ENCODE peak calls at places on chromosomes 3 and 15, in six cellular contexts. One of them, this sample, is unnamed.

GRCh38 chr3:189914799-189915198 is 205.9 kb downstream of the P3H2 start:
- DNase-seq in transverse colon: no peak
- DNase-seq in fibroblast of villous mesenchyme: peak; percentile 84
- DNase-seq in activated CD4-positive, alpha-beta memory T cell treated with anti-CD3 and anti-CD28 coated beads for 36 hours: no peak
- DNase-seq in NCI-H1694: no peak
- DNase-seq in stimulated activated CD4-positive, alpha-beta T cell treated with anti-CD3 and anti-CD28 coated beads, Interleukin-2, amount 100 ng/mL, for 48 hours: no peak
- DNase-seq in this sample: no peak

GRCh38 chr3:5011555-5012256 is 32.5 kb downstream of the BHLHE40 start:
- DNase-seq in transverse colon: no peak
- DNase-seq in fibroblast of villous mesenchyme: no peak
- DNase-seq in activated CD4-positive, alpha-beta memory T cell treated with anti-CD3 and anti-CD28 coated beads for 36 hours: no peak
- DNase-seq in NCI-H1694: no peak
- DNase-seq in stimulated activated CD4-positive, alpha-beta T cell treated with anti-CD3 and anti-CD28 coated beads, Interleukin-2, amount 100 ng/mL, for 48 hours: no peak
- DNase-seq in this sample: no peak

GRCh38 chr15:67003586-67003985 is 61.8 kb upstream of the SMAD3 start:
- DNase-seq in transverse colon: no peak
- DNase-seq in fibroblast of villous mesenchyme: no peak
- DNase-seq in activated CD4-positive, alpha-beta memory T cell treated with anti-CD3 and anti-CD28 coated beads for 36 hours: no peak
- DNase-seq in NCI-H1694: no peak
- DNase-seq in stimulated activated CD4-positive, alpha-beta T cell treated with anti-CD3 and anti-CD28 coated beads, Interleukin-2, amount 100 ng/mL, for 48 hours: no peak
- DNase-seq in this sample: no peak

GRCh38 chr3:138686771-138687221 is 78.2 kb downstream of the FAIM start:
- DNase-seq in transverse colon: no peak
- DNase-seq in fibroblast of villous mesenchyme: peak; percentile 90
- DNase-seq in activated CD4-positive, alpha-beta memory T cell treated with anti-CD3 and anti-CD28 coated beads for 36 hours: no peak
- DNase-seq in NCI-H1694: no peak
- DNase-seq in stimulated activated CD4-positive, alpha-beta T cell treated with anti-CD3 and anti-CD28 coated beads, Interleukin-2, amount 100 ng/mL, for 48 hours: no peak
- DNase-seq in this sample: no peak

GRCh38 chr15:70569139-70569717 is 194.1 kb downstream of the UACA start:
- DNase-seq in transverse colon: no peak
- DNase-seq in fibroblast of villous mesenchyme: peak; percentile 88
- DNase-seq in activated CD4-positive, alpha-beta memory T cell treated with anti-CD3 and anti-CD28 coated beads for 36 hours: no peak
- DNase-seq in NCI-H1694: no peak
- DNase-seq in stimulated activated CD4-positive, alpha-beta T cell treated with anti-CD3 and anti-CD28 coated beads, Interleukin-2, amount 100 ng/mL, for 48 hours: no peak
- DNase-seq in this sample: peak; percentile 55

GRCh38 chr15:69092159-69092558 is 68.3 kb upstream of the GLCE start:
- DNase-seq in transverse colon: no peak
- DNase-seq in fibroblast of villous mesenchyme: peak; percentile 33
- DNase-seq in activated CD4-positive, alpha-beta memory T cell treated with anti-CD3 and anti-CD28 coated beads for 36 hours: no peak
- DNase-seq in NCI-H1694: no peak
- DNase-seq in stimulated activated CD4-positive, alpha-beta T cell treated with anti-CD3 and anti-CD28 coated beads, Interleukin-2, amount 100 ng/mL, for 48 hours: no peak
- DNase-seq in this sample: no peak

GRCh38 chr3:188085596-188086560 is 68.1 kb upstream of the LPP start:
- DNase-seq in transverse colon: no peak
- DNase-seq in fibroblast of villous mesenchyme: no peak
- DNase-seq in activated CD4-positive, alpha-beta memory T cell treated with anti-CD3 and anti-CD28 coated beads for 36 hours: no peak
- DNase-seq in NCI-H1694: no peak
- DNase-seq in stimulated activated CD4-positive, alpha-beta T cell treated with anti-CD3 and anti-CD28 coated beads, Interleukin-2, amount 100 ng/mL, for 48 hours: no peak
- DNase-seq in this sample: no peak

GRCh38 chr15:67520976-67521769 is at the start of gene C15orf61:
- DNase-seq in transverse colon: peak; percentile 93
- DNase-seq in fibroblast of villous mesenchyme: peak; percentile 79
- DNase-seq in activated CD4-positive, alpha-beta memory T cell treated with anti-CD3 and anti-CD28 coated beads for 36 hours: peak; percentile 92
- DNase-seq in NCI-H1694: no peak
- DNase-seq in stimulated activated CD4-positive, alpha-beta T cell treated with anti-CD3 and anti-CD28 coated beads, Interleukin-2, amount 100 ng/mL, for 48 hours: peak; percentile 71
- DNase-seq in this sample: peak; percentile 89

GRCh38 chr3:160808838-160809237 is 52.8 kb downstream of the PPM1L start:
- DNase-seq in transverse colon: no peak
- DNase-seq in fibroblast of villous mesenchyme: no peak
- DNase-seq in activated CD4-positive, alpha-beta memory T cell treated with anti-CD3 and anti-CD28 coated beads for 36 hours: no peak
- DNase-seq in NCI-H1694: no peak
- DNase-seq in stimulated activated CD4-positive, alpha-beta T cell treated with anti-CD3 and anti-CD28 coated beads, Interleukin-2, amount 100 ng/mL, for 48 hours: no peak
- DNase-seq in this sample: no peak

GRCh38 chr15:63973212-63974009 is 72.9 kb downstream of the DAPK2 start:
- DNase-seq in transverse colon: no peak
- DNase-seq in fibroblast of villous mesenchyme: peak; percentile 61
- DNase-seq in activated CD4-positive, alpha-beta memory T cell treated with anti-CD3 and anti-CD28 coated beads for 36 hours: no peak
- DNase-seq in NCI-H1694: no peak
- DNase-seq in stimulated activated CD4-positive, alpha-beta T cell treated with anti-CD3 and anti-CD28 coated beads, Interleukin-2, amount 100 ng/mL, for 48 hours: no peak
- DNase-seq in this sample: no peak

GRCh38 chr15:63938486-63939061 is 104.8 kb upstream of the HERC1 start:
- DNase-seq in transverse colon: no peak
- DNase-seq in fibroblast of villous mesenchyme: no peak
- DNase-seq in activated CD4-positive, alpha-beta memory T cell treated with anti-CD3 and anti-CD28 coated beads for 36 hours: peak; percentile 46
- DNase-seq in NCI-H1694: no peak
- DNase-seq in stimulated activated CD4-positive, alpha-beta T cell treated with anti-CD3 and anti-CD28 coated beads, Interleukin-2, amount 100 ng/mL, for 48 hours: peak; percentile 12
- DNase-seq in this sample: no peak

GRCh38 chr15:45980376-45980775 is 345.5 kb downstream of the SQOR start:
- DNase-seq in transverse colon: no peak
- DNase-seq in fibroblast of villous mesenchyme: no peak
- DNase-seq in activated CD4-positive, alpha-beta memory T cell treated with anti-CD3 and anti-CD28 coated beads for 36 hours: no peak
- DNase-seq in NCI-H1694: no peak
- DNase-seq in stimulated activated CD4-positive, alpha-beta T cell treated with anti-CD3 and anti-CD28 coated beads, Interleukin-2, amount 100 ng/mL, for 48 hours: no peak
- DNase-seq in this sample: no peak

GRCh38 chr15:61764981-61765380 is 295.3 kb downstream of the VPS13C start:
- DNase-seq in transverse colon: no peak
- DNase-seq in fibroblast of villous mesenchyme: no peak
- DNase-seq in activated CD4-positive, alpha-beta memory T cell treated with anti-CD3 and anti-CD28 coated beads for 36 hours: no peak
- DNase-seq in NCI-H1694: no peak
- DNase-seq in stimulated activated CD4-positive, alpha-beta T cell treated with anti-CD3 and anti-CD28 coated beads, Interleukin-2, amount 100 ng/mL, for 48 hours: no peak
- DNase-seq in this sample: no peak

GRCh38 chr3:111803123-111803593 is 55.9 kb upstream of the PHLDB2 start:
- DNase-seq in transverse colon: peak; percentile 54
- DNase-seq in fibroblast of villous mesenchyme: peak; percentile 98
- DNase-seq in activated CD4-positive, alpha-beta memory T cell treated with anti-CD3 and anti-CD28 coated beads for 36 hours: no peak
- DNase-seq in NCI-H1694: no peak
- DNase-seq in stimulated activated CD4-positive, alpha-beta T cell treated with anti-CD3 and anti-CD28 coated beads, Interleukin-2, amount 100 ng/mL, for 48 hours: no peak
- DNase-seq in this sample: peak; percentile 17

GRCh38 chr3:185353823-185354614 is 8.9 kb upstream of the MAP3K13 start:
- DNase-seq in transverse colon: peak; percentile 85
- DNase-seq in fibroblast of villous mesenchyme: peak; percentile 57
- DNase-seq in activated CD4-positive, alpha-beta memory T cell treated with anti-CD3 and anti-CD28 coated beads for 36 hours: peak; percentile 80
- DNase-seq in NCI-H1694: peak; percentile 82
- DNase-seq in stimulated activated CD4-positive, alpha-beta T cell treated with anti-CD3 and anti-CD28 coated beads, Interleukin-2, amount 100 ng/mL, for 48 hours: peak; percentile 66
- DNase-seq in this sample: peak; percentile 89

GRCh38 chr3:172550347-172550943 is 27.2 kb upstream of the TNFSF10 start:
- DNase-seq in transverse colon: no peak
- DNase-seq in fibroblast of villous mesenchyme: peak; percentile 91
- DNase-seq in activated CD4-positive, alpha-beta memory T cell treated with anti-CD3 and anti-CD28 coated beads for 36 hours: peak; percentile 91
- DNase-seq in NCI-H1694: no peak
- DNase-seq in stimulated activated CD4-positive, alpha-beta T cell treated with anti-CD3 and anti-CD28 coated beads, Interleukin-2, amount 100 ng/mL, for 48 hours: peak; percentile 63
- DNase-seq in this sample: no peak

GRCh38 chr3:110234831-110235230 is 836.8 kb upstream of the NECTIN3 start:
- DNase-seq in transverse colon: no peak
- DNase-seq in fibroblast of villous mesenchyme: no peak
- DNase-seq in activated CD4-positive, alpha-beta memory T cell treated with anti-CD3 and anti-CD28 coated beads for 36 hours: no peak
- DNase-seq in NCI-H1694: no peak
- DNase-seq in stimulated activated CD4-positive, alpha-beta T cell treated with anti-CD3 and anti-CD28 coated beads, Interleukin-2, amount 100 ng/mL, for 48 hours: no peak
- DNase-seq in this sample: no peak

This sample was measured in iPS-NIHi11.